ENCODE peak calls at places on chromosomes 6 and 20, in seven cellular contexts. One of them, this sample, is unnamed.
A peak's percentile ranks its signal among the peaks of the same experiment; 100 is the strongest.

GRCh38 chr20:31820228-31820627 is 1.1 kb downstream of the MYLK2 start:
- DNase-seq in mesenchymal stem cell: no peak
- DNase-seq in IMR-90: no peak
- DNase-seq in H9: no peak
- DNase-seq in H1: no peak
- DNase-seq in neuronal stem cell: no peak
- DNase-seq in trophoblast cell: no peak
- DNase-seq in this sample: no peak

GRCh38 chr20:56788671-56789610 is 159.8 kb downstream of the TFAP2C start:
- DNase-seq in neuronal stem cell: no peak
- DNase-seq in IMR-90: no peak
- DNase-seq in H1: no peak
- DNase-seq in trophoblast cell: no peak
- DNase-seq in mesenchymal stem cell: peak; percentile 52
- DNase-seq in H9: no peak
- DNase-seq in this sample: no peak

GRCh38 chr6:160461641-160462040 is 113.5 kb downstream of the SLC22A3 start:
- DNase-seq in mesenchymal stem cell: peak; percentile 38
- DNase-seq in neuronal stem cell: no peak
- DNase-seq in H9: no peak
- DNase-seq in trophoblast cell: no peak
- DNase-seq in IMR-90: peak; percentile 16
- DNase-seq in H1: no peak
- DNase-seq in this sample: no peak

GRCh38 chr20:46230811-46231282 is 77.5 kb downstream of the CDH22 start:
- DNase-seq in mesenchymal stem cell: peak; percentile 34
- DNase-seq in H9: peak; percentile 80
- DNase-seq in trophoblast cell: peak; percentile 56
- DNase-seq in neuronal stem cell: peak; percentile 72
- DNase-seq in IMR-90: peak; percentile 24
- DNase-seq in H1: no peak
- DNase-seq in this sample: peak; percentile 87

GRCh38 chr20:31712564-31713311 is 9.9 kb downstream of the BCL2L1 start:
- DNase-seq in H1: peak; percentile 86
- DNase-seq in H9: peak; percentile 83
- DNase-seq in IMR-90: peak; percentile 82
- DNase-seq in trophoblast cell: peak; percentile 62
- DNase-seq in neuronal stem cell: peak; percentile 83
- DNase-seq in mesenchymal stem cell: peak; percentile 76
- DNase-seq in this sample: peak; percentile 93

GRCh38 chr6:169990095-169991030 is 238.9 kb downstream of the ERMARD start:
- DNase-seq in IMR-90: no peak
- DNase-seq in mesenchymal stem cell: no peak
- DNase-seq in trophoblast cell: peak; percentile 38
- DNase-seq in H1: no peak
- DNase-seq in H9: no peak
- DNase-seq in neuronal stem cell: no peak
- DNase-seq in this sample: no peak

GRCh38 chr20:38635721-38636285 is 34.2 kb downstream of the ARHGAP40 start:
- DNase-seq in IMR-90: peak; percentile 32
- DNase-seq in mesenchymal stem cell: peak; percentile 53
- DNase-seq in neuronal stem cell: no peak
- DNase-seq in H9: no peak
- DNase-seq in trophoblast cell: peak; percentile 16
- DNase-seq in H1: no peak
- DNase-seq in this sample: no peak

GRCh38 chr20:47535088-47535487 is 33.4 kb downstream of the NCOA3 start:
- DNase-seq in H1: peak; percentile 50
- DNase-seq in neuronal stem cell: peak; percentile 9
- DNase-seq in H9: peak; percentile 81
- DNase-seq in mesenchymal stem cell: no peak
- DNase-seq in IMR-90: no peak
- DNase-seq in trophoblast cell: peak; percentile 25
- DNase-seq in this sample: peak; percentile 86

DNA sequence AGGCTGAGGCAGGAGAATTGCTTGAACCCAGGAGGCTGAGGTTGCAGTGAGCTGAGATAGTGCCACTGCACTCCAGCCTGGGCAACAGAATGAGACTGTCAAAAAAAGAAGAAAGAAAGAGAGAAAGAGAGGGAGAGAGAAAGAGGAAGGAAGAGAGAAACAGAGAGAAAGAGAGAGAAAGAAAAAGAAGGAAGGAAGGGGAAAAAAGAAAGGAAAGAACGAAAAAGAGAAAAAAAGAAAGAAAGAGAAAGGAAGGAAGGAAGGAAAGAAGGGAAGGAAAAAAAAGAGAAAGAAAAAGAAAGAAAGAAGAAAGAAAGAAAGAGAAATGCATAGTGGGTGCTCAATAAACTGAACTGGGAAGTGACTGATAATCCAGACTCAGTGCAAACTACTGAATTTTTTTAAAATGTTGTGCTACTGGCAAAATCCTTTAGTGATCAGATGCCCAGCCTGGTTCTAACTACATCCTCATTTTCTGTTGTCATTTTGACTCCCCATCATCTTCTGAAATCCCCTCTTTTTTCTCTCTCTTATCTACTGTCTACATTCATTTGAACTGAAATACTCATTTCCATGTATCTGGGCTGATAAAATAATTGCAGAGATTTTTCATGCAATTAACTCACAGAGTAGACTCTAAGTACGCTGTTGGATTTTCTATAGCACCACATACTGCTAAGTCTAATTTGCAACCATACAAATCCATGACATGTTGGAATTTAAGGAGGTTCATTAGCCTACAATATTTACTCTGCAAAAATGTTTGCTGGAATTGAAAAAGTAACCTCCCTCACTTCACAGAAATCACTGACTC is 85.3 kb upstream of the HIVEP1 start:
- DNase-seq in H1: no peak
- DNase-seq in mesenchymal stem cell: no peak
- DNase-seq in trophoblast cell: no peak
- DNase-seq in H9: no peak
- DNase-seq in IMR-90: no peak
- DNase-seq in neuronal stem cell: no peak
- DNase-seq in this sample: no peak
- H3K79me1 ChIP-seq in H1: no peaks in the 10 kb centered on the region
- H3K79me1 ChIP-seq in mesenchymal stem cell: no peaks in the 10 kb centered on the region
- H3K79me1 ChIP-seq in trophoblast cell: no peaks in the 10 kb centered on the region
- H3K79me1 ChIP-seq in H9: no peaks in the 10 kb centered on the region
- H3K79me1 ChIP-seq in IMR-90: no peaks in the 10 kb centered on the region
- H3K79me1 ChIP-seq in neuronal stem cell: no peaks in the 10 kb centered on the region
- H3K79me1 ChIP-seq in this sample: no peaks in the 10 kb centered on the region

GRCh38 chr20:50427740-50428462 is 82.3 kb upstream of the PTPN1 start:
- DNase-seq in trophoblast cell: no peak
- DNase-seq in H9: no peak
- DNase-seq in mesenchymal stem cell: peak; percentile 35
- DNase-seq in neuronal stem cell: no peak
- DNase-seq in H1: no peak
- DNase-seq in IMR-90: no peak
- DNase-seq in this sample: no peak

GRCh38 chr20:50428463-50428828 is 81.7 kb upstream of the PTPN1 start:
- DNase-seq in H1: no peak
- DNase-seq in H9: no peak
- DNase-seq in trophoblast cell: no peak
- DNase-seq in neuronal stem cell: no peak
- DNase-seq in IMR-90: no peak
- DNase-seq in mesenchymal stem cell: no peak
- DNase-seq in this sample: no peak

GRCh38 chr20:50433001-50433400 is 77.2 kb upstream of the PTPN1 start:
- DNase-seq in trophoblast cell: no peak
- DNase-seq in H1: no peak
- DNase-seq in neuronal stem cell: no peak
- DNase-seq in mesenchymal stem cell: no peak
- DNase-seq in IMR-90: no peak
- DNase-seq in H9: no peak
- DNase-seq in this sample: no peak

GRCh38 chr20:50429412-50429811 is 80.8 kb upstream of the PTPN1 start:
- DNase-seq in trophoblast cell: no peak
- DNase-seq in mesenchymal stem cell: no peak
- DNase-seq in H1: no peak
- DNase-seq in neuronal stem cell: no peak
- DNase-seq in IMR-90: no peak
- DNase-seq in H9: no peak
- DNase-seq in this sample: no peak

GRCh38 chr20:50431066-50431450 is 79.1 kb upstream of the PTPN1 start:
- DNase-seq in H1: no peak
- DNase-seq in IMR-90: no peak
- DNase-seq in H9: no peak
- DNase-seq in mesenchymal stem cell: no peak
- DNase-seq in trophoblast cell: no peak
- DNase-seq in neuronal stem cell: no peak
- DNase-seq in this sample: no peak
- H3K4me2 ChIP-seq in H1: no peak overlapping the region
- H3K4me2 ChIP-seq in IMR-90: no peak overlapping the region
- H3K4me2 ChIP-seq in H9: no peak overlapping the region
- H3K4me2 ChIP-seq in mesenchymal stem cell: no peak overlapping the region
- H3K4me2 ChIP-seq in trophoblast cell: no peak overlapping the region
- H3K4me2 ChIP-seq in neuronal stem cell: no peak overlapping the region
- H3K4me2 ChIP-seq in this sample: no peak overlapping the region

GRCh38 chr20:10560681-10561080 is 113.1 kb downstream of the JAG1 start:
- DNase-seq in neuronal stem cell: no peak
- DNase-seq in H9: no peak
- DNase-seq in H1: no peak
- DNase-seq in IMR-90: no peak
- DNase-seq in trophoblast cell: no peak
- DNase-seq in mesenchymal stem cell: no peak
- DNase-seq in this sample: no peak
- H3K79me1 ChIP-seq in neuronal stem cell: no peaks in the 10 kb centered on the region
- H3K79me1 ChIP-seq in H9: no peaks in the 10 kb centered on the region
- H3K79me1 ChIP-seq in H1: no peaks in the 10 kb centered on the region
- H3K79me1 ChIP-seq in IMR-90: peaks cover 8% of the 10 kb centered on the region
- H3K79me1 ChIP-seq in trophoblast cell: peaks cover 8% of the 10 kb centered on the region
- H3K79me1 ChIP-seq in mesenchymal stem cell: peaks cover 3% of the 10 kb centered on the region
- H3K79me1 ChIP-seq in this sample: no peaks in the 10 kb centered on the region

GRCh38 chr6:18269253-18269652 is 4.9 kb upstream of the DEK start:
- DNase-seq in mesenchymal stem cell: peak; percentile 45
- DNase-seq in IMR-90: peak; percentile 32
- DNase-seq in H9: no peak
- DNase-seq in H1: no peak
- DNase-seq in trophoblast cell: peak; percentile 82
- DNase-seq in neuronal stem cell: no peak
- DNase-seq in this sample: no peak
- H3K4me2 ChIP-seq in mesenchymal stem cell: no peak overlapping the region
- H3K4me2 ChIP-seq in IMR-90: no peak overlapping the region
- H3K4me2 ChIP-seq in H9: no peak overlapping the region
- H3K4me2 ChIP-seq in H1: no peak overlapping the region
- H3K4me2 ChIP-seq in trophoblast cell: no peak overlapping the region
- H3K4me2 ChIP-seq in neuronal stem cell: no peak overlapping the region
- H3K4me2 ChIP-seq in this sample: no peak overlapping the region

GRCh38 chr6:68704485-68704884 is 69.4 kb downstream of the ADGRB3 start:
- DNase-seq in H9: no peak
- DNase-seq in IMR-90: no peak
- DNase-seq in mesenchymal stem cell: no peak
- DNase-seq in H1: no peak
- DNase-seq in neuronal stem cell: no peak
- DNase-seq in trophoblast cell: no peak
- DNase-seq in this sample: no peak
- H3K79me1 ChIP-seq in H9: no peaks in the 10 kb centered on the region
- H3K79me1 ChIP-seq in IMR-90: no peaks in the 10 kb centered on the region
- H3K79me1 ChIP-seq in mesenchymal stem cell: no peaks in the 10 kb centered on the region
- H3K79me1 ChIP-seq in H1: no peaks in the 10 kb centered on the region
- H3K79me1 ChIP-seq in neuronal stem cell: no peaks in the 10 kb centered on the region
- H3K79me1 ChIP-seq in trophoblast cell: no peaks in the 10 kb centered on the region
- H3K79me1 ChIP-seq in this sample: no peaks in the 10 kb centered on the region

DNA sequence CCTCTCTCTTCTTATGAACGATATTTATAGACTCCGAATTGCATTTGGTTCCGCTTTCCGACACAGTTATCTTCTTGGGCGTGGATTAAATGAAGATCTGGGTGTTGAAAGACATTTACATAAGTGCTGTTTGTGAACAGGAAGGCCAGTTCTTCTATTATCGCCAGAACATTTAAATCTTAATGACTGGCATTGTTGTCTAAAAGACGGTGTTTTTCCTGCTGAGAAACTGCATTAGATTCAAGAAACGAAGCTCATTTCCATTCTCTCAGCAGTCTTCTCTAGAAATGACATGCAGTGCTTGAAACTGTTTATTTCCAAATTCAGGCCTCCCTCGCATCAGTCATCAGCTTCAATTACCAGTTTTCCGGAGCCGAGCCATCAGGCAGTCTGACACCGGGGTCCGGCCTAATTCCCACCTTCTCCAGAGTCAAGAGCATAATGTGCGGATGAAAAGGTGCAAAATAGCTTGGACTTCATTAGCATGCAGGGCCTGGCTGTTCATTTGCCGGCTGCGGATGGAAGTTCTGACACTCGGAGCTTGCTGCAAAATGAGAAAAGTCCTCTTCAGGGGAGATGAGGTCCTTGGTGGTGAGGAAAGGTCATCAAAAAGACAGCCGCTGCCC is 15.9 kb downstream of the LINC00237 start:
- DNase-seq in trophoblast cell: no peak
- DNase-seq in neuronal stem cell: no peak
- DNase-seq in H9: no peak
- DNase-seq in H1: no peak
- DNase-seq in mesenchymal stem cell: no peak
- DNase-seq in IMR-90: no peak
- DNase-seq in this sample: peak; percentile 50
- H3K4me2 ChIP-seq in trophoblast cell: no peak overlapping the region
- H3K4me2 ChIP-seq in neuronal stem cell: no peak overlapping the region
- H3K4me2 ChIP-seq in H9: peak overlapping the region; percentile 12
- H3K4me2 ChIP-seq in H1: peak overlapping the region; percentile 34
- H3K4me2 ChIP-seq in mesenchymal stem cell: no peak overlapping the region
- H3K4me2 ChIP-seq in IMR-90: no peak overlapping the region
- H3K4me2 ChIP-seq in this sample: no peak overlapping the region

DNA sequence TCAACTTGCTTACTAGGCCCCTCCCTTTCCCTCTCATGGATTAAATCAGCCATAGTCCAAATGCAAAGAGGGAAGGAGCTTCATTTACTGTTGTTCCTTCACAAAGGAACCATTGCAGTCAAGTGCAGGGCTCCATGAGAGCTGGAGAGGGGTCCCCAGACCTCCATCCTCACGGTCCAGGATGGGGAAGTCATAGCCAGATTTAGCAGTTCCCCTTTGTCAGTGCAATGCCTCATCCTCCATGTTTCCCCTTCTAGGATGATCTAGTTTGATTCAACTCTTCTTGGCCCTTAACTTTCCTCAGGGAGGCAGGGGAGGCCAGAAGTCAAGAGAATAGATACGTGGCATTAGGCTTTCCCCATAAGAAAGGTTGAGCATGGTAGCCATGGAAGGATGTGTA is 66.5 kb upstream of the FUCA2 start:
- DNase-seq in IMR-90: no peak
- DNase-seq in neuronal stem cell: no peak
- DNase-seq in mesenchymal stem cell: no peak
- DNase-seq in trophoblast cell: no peak
- DNase-seq in H1: no peak
- DNase-seq in H9: no peak
- DNase-seq in this sample: no peak
- H3K79me1 ChIP-seq in IMR-90: peaks cover 12% of the 10 kb centered on the region
- H3K79me1 ChIP-seq in neuronal stem cell: no peaks in the 10 kb centered on the region
- H3K79me1 ChIP-seq in mesenchymal stem cell: peaks cover 4% of the 10 kb centered on the region
- H3K79me1 ChIP-seq in trophoblast cell: peaks cover 5% of the 10 kb centered on the region
- H3K79me1 ChIP-seq in H1: no peaks in the 10 kb centered on the region
- H3K79me1 ChIP-seq in H9: no peaks in the 10 kb centered on the region
- H3K79me1 ChIP-seq in this sample: no peaks in the 10 kb centered on the region